ENCODE peak calls at places on chromosomes 3 and 15, in eight cellular contexts. S, R, W, Q, J, X, I and E are unnamed samples.

GRCh38 chr15:60840703-60841411 is 361.9 kb upstream of the ICE2 start:
- DNase-seq in S (no peak), R (no peak), W (no peak), Q (no peak), J (no peak), X (no peak), I (no peak), E (no peak)

GRCh38 chr3:47022540-47023161 is 43.2 kb downstream of the NBEAL2 start:
- DNase-seq in S (no peak), R (no peak), W (no peak), Q (peak; percentile 18), J (no peak), X (no peak), I (no peak), E (no peak)

GRCh38 chr15:92797168-92798052 is 102.7 kb upstream of the CHD2 start:
- DNase-seq in S (peak; percentile 84), R (no peak), W (peak; percentile 73), Q (peak; percentile 77), J (peak; percentile 78), X (peak; percentile 40), I (peak; percentile 52), E (peak; percentile 83)

GRCh38 chr3:399647-400046 is 203.1 kb downstream of the CHL1 start:
- DNase-seq in S (no peak), R (no peak), W (no peak), Q (no peak), J (no peak), X (no peak), I (no peak), E (no peak)

GRCh38 chr3:38111201-38111600 is 25.7 kb downstream of the ACAA1 start:
- DNase-seq in S (no peak), R (no peak), W (no peak), Q (no peak), J (no peak), X (no peak), I (no peak), E (no peak)

GRCh38 chr3:48428863-48429415 is 947 bp downstream of the PLXNB1 start:
- DNase-seq in S (no peak), R (peak; percentile 78), W (no peak), Q (peak; percentile 41), J (no peak), X (no peak), I (no peak), E (no peak)

GRCh38 chr3:135844381-135844780 is 121.1 kb upstream of the PPP2R3A start:
- DNase-seq in S (no peak), R (no peak), W (no peak), Q (no peak), J (no peak), X (no peak), I (no peak), E (no peak)

GRCh38 chr15:90620379-90621134 is 90.8 kb downstream of the CRTC3 start:
- DNase-seq in S (no peak), R (no peak), W (no peak), Q (peak; percentile 25), J (no peak), X (peak; percentile 27), I (peak; percentile 79), E (peak; percentile 94)

GRCh38 chr3:37140899-37141541 is 33.4 kb downstream of the LRRFIP2 start:
- DNase-seq in S (no peak), R (no peak), W (no peak), Q (no peak), J (no peak), X (no peak), I (no peak), E (no peak)

GRCh38 chr3:120171134-120171863 is 77.1 kb upstream of the GSK3B start:
- DNase-seq in S (no peak), R (no peak), W (no peak), Q (no peak), J (no peak), X (no peak), I (no peak), E (no peak)

GRCh38 chr3:63450634-63451363 is 172.7 kb downstream of the SYNPR start:
- DNase-seq in S (no peak), R (no peak), W (no peak), Q (no peak), J (no peak), X (no peak), I (no peak), E (no peak)

GRCh38 chr15:48945386-48945785 is 18.3 kb downstream of the SHC4 start:
- DNase-seq in S (no peak), R (no peak), W (no peak), Q (peak; percentile 2), J (no peak), X (no peak), I (no peak), E (peak; percentile 21)

GRCh38 chr3:49689046-49689886 is at the start of the genes MST1 and RNF123:
- DNase-seq in S (peak; percentile 89), R (peak; percentile 98), W (peak; percentile 81), Q (peak; percentile 92), J (peak; percentile 86), X (peak; percentile 59), I (peak; percentile 82), E (peak; percentile 93)

GRCh38 chr15:35445891-35446290 is 100.1 kb downstream of the DPH6 start:
- DNase-seq in S (no peak), R (no peak), W (no peak), Q (no peak), J (no peak), X (no peak), I (no peak), E (no peak)

GRCh38 chr3:158731938-158732855 is at the start of gene RARRES1:
- DNase-seq in S (peak; percentile 70), R (peak; percentile 76), W (no peak), Q (peak; percentile 50), J (no peak), X (no peak), I (no peak), E (no peak)

GRCh38 chr3:177905173-177905894 is 630.9 kb upstream of the KCNMB2 start:
- DNase-seq in S (no peak), R (no peak), W (no peak), Q (peak; percentile 34), J (no peak), X (no peak), I (no peak), E (no peak)

GRCh38 chr3:177899275-177900067 is 636.8 kb upstream of the KCNMB2 start:
- DNase-seq in S (no peak), R (no peak), W (no peak), Q (no peak), J (no peak), X (no peak), I (no peak), E (no peak)

GRCh38 chr3:177906573-177907229 is 629.5 kb upstream of the KCNMB2 start:
- DNase-seq in S (no peak), R (no peak), W (no peak), Q (no peak), J (no peak), X (no peak), I (no peak), E (no peak)

GRCh38 chr3:177905895-177906511 is 630.2 kb upstream of the KCNMB2 start:
- DNase-seq in S (peak; percentile 5), R (no peak), W (no peak), Q (peak; percentile 12), J (no peak), X (no peak), I (no peak), E (no peak)

GRCh38 chr3:177904661-177905060 is 631.6 kb upstream of the KCNMB2 start:
- DNase-seq in S (no peak), R (no peak), W (no peak), Q (no peak), J (no peak), X (no peak), I (no peak), E (no peak)
- TF ChIP-seq MAX in S (no peak), R (no peak), W (no peak), Q (no peak), J (no peak), X (no peak), I (no peak), E (no peak)

DNA sequence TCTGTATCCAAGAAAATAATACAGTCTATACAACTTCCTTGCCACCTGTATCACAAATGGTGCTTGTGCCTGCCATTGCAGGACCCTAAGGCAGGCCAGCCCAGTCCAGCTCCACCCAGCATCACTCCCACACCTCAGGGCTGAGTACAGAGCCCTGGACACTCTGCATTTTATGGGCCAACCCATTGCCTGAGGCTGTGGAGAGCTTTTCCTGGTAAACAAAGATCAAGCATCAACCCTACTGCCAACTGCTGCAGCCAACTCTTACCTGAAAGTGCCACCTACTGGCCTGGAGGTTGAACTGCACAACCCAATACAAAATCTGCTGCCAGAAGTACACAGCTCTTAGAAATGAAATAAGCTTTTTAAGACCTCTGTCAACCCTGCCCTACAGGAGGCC is 1082.2 kb downstream of the NAALADL2 start:
- DNase-seq in S (peak; percentile 6), R (peak; percentile 68), W (no peak), Q (peak; percentile 11), J (no peak), X (no peak), I (no peak), E (peak; percentile 34)
- TF ChIP-seq CTCF in S (no peak), R (peak; percentile 80), W (peak; percentile 47), Q (peak; percentile 33), J (no peak), X (peak; percentile 46), I (peak; percentile 39), E (peak; percentile 60)

GRCh38 chr3:15649831-15650230 is 48.3 kb downstream of the BTD start:
- DNase-seq in S (no peak), R (no peak), W (no peak), Q (no peak), J (no peak), X (no peak), I (no peak), E (no peak)

GRCh38 chr3:15649341-15649740 is 47.8 kb downstream of the BTD start:
- DNase-seq in S (no peak), R (no peak), W (no peak), Q (no peak), J (no peak), X (no peak), I (no peak), E (no peak)

GRCh38 chr3:15646924-15647511 is 45.5 kb downstream of the BTD start:
- DNase-seq in S (peak; percentile 94), R (no peak), W (peak; percentile 88), Q (peak; percentile 98), J (no peak), X (no peak), I (no peak), E (peak; percentile 7)

GRCh38 chr3:15645740-15646490 is 44.4 kb downstream of the BTD start:
- DNase-seq in S (peak; percentile 91), R (no peak), W (peak; percentile 89), Q (peak; percentile 96), J (no peak), X (no peak), I (no peak), E (no peak)

GRCh38 chr3:15647629-15648167 is 46.2 kb downstream of the BTD start:
- DNase-seq in S (no peak), R (no peak), W (no peak), Q (peak; percentile 98), J (no peak), X (peak; percentile 94), I (no peak), E (peak; percentile 87)
- TF ChIP-seq POLR2A in S (no peak), R (no peak), W (no peak), Q (peak; percentile 63), J (no peak), X (peak; percentile 30), I (no peak), E (no peak)

DNA sequence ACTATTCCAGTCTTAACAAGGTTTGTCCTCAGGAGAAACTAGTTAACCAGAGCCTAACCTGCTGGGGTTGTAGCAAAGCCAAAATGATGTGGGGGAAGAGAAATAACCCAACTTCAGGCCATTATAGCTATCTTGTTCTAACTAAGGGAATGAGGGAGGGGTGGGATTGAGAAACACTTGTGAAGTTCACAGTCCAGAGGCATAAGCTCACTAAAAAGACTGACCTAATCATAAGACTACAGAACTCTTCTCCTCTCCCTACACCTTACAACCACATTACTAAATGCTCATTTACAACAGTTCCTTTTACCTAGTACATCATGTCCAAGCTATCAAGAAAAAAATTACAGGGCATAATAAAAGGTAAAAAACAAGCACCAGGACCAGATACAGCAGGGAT is 52.8 kb downstream of the UBE3A start:
- DNase-seq in S (no peak), R (no peak), W (no peak), Q (no peak), J (peak; percentile 5), X (no peak), I (no peak), E (no peak)
- TF ChIP-seq MAX in S (no peak), R (no peak), W (no peak), Q (no peak), J (no peak), X (no peak), I (no peak), E (no peak)